ENCODE peak calls at places on chromosomes 5 and 9, in six cellular contexts. A is GM23248, Q is sigmoid colon, Z is PC-3, W is adrenal gland, R is neuronal stem cell. F is an unnamed sample. For H3K36me3, the result is how much of the 10 kb centered on the place peaks cover.

GRCh38 chr5:138685052-138685755 is 68.0 kb upstream of the CTNNA1 start:
- DNase-seq in R (no peak), A (peak), W (peak), Q (no peak), Z (no peak), F (peak)

GRCh38 chr5:97986069-97986468 is 787.4 kb upstream of the RGMB start:
- DNase-seq in R (no peak), W (no peak), Z (peak), A (peak), Q (no peak), F (peak)

GRCh38 chr5:177301503-177302165 is 1.9 kb downstream of the RAB24 start:
- DNase-seq in R (no peak), Z (peak), W (peak), A (peak), Q (peak), F (peak)

GRCh38 chr9:113999256-114000062 is 78.6 kb downstream of the AMBP start:
- DNase-seq in Q (no peak), Z (no peak), W (no peak), R (no peak), A (peak), F (no peak)

GRCh38 chr9:109971226-109971625 is 191.2 kb downstream of the PALM2AKAP2 start:
- DNase-seq in Z (no peak), W (no peak), A (no peak), Q (no peak), R (no peak), F (peak)

GRCh38 chr5:122014232-122014940 is 52.6 kb downstream of the SRFBP1 start:
- DNase-seq in A (peak), Q (no peak), Z (no peak), W (no peak), R (no peak), F (no peak)

GRCh38 chr5:166428264-166428663 is 1863.2 kb upstream of the WWC1 start:
- DNase-seq in Z (no peak), R (peak), A (no peak), Q (no peak), W (no peak), F (no peak)

GRCh38 chr9:89579741-89580395 is 24.9 kb upstream of the GADD45G start:
- DNase-seq in Z (no peak), A (no peak), W (no peak), R (no peak), Q (no peak), F (no peak)

GRCh38 chr5:90446961-90447360 is 27.6 kb downstream of the MBLAC2 start:
- DNase-seq in Q (no peak), Z (no peak), R (no peak), A (peak), W (no peak), F (no peak)

GRCh38 chr5:147949711-147950573 is 43.6 kb upstream of the C5orf46 start:
- DNase-seq in A (peak), R (peak), W (no peak), Z (peak), Q (no peak), F (peak)

GRCh38 chr5:127074466-127074865 is 1.2 kb upstream of the C5orf63 start:
- DNase-seq in Z (no peak), W (no peak), Q (no peak), R (no peak), A (no peak), F (no peak)

GRCh38 chr5:163760498-163760897 is 255.1 kb downstream of the MAT2B start:
- DNase-seq in Z (peak), A (peak), R (no peak), Q (no peak), W (no peak), F (peak)

GRCh38 chr5:170630711-170631141 is 126.9 kb downstream of the KCNIP1 start:
- DNase-seq in Q (no peak), A (peak), R (no peak), Z (no peak), W (no peak), F (no peak)

GRCh38 chr5:125327676-125328075 is 581.2 kb upstream of the ZNF608 start:
- DNase-seq in R (no peak), Z (no peak), A (no peak), W (no peak), Q (no peak), F (no peak)

GRCh38 chr9:113593682-113594281 is 130.3 kb downstream of the RGS3 start:
- DNase-seq in Z (peak), A (peak), W (peak), Q (peak), R (peak), F (peak)

GRCh38 chr5:169494383-169495251 is 89.0 kb upstream of the SPDL1 start:
- DNase-seq in R (no peak), A (peak), W (no peak), Z (no peak), Q (peak), F (no peak)

GRCh38 chr5:160524827-160525226 is 103.2 kb downstream of the PTTG1 start:
- DNase-seq in R (no peak), W (no peak), Q (no peak), A (no peak), Z (no peak), F (no peak)

GRCh38 chr5:96743065-96743768 is 64.5 kb downstream of the ERAP1 start:
- DNase-seq in Q (peak), W (no peak), R (no peak), A (peak), Z (peak), F (peak)

GRCh38 chr5:125868035-125868434 is 555.2 kb upstream of the GRAMD2B start:
- DNase-seq in W (no peak), Q (no peak), R (no peak), Z (no peak), A (peak), F (peak)

GRCh38 chr5:133662578-133662977 is 50.2 kb upstream of the FSTL4 start:
- DNase-seq in Z (peak), R (no peak), A (no peak), Q (no peak), W (no peak), F (peak)

GRCh38 chr9:105511486-105511885 is 46.4 kb upstream of the FKTN start:
- DNase-seq in W (no peak), R (no peak), Z (no peak), A (no peak), Q (no peak), F (no peak)
- H3K36me3 ChIP-seq in W (under half), R (half or more), Z (under half), A (under half), Q (under half), F (under half)

DNA sequence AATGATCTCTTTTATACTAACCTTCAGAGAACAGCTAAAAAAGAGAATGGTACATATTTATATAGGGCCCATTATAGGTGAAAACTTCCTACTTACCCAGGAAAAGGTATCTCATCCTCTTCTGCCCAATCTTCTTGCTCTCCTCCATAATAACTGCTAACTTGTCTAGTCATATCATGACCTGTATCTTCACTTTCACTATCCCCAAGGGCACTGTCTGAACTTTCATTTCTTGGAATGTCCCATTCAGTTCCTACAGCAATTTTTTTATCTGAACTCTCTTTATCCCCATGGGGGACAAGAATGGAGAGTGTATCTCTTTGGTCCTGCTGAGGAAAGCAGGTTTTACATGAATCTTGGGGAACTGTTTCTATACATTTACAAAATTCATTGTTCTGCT is 36.4 kb upstream of the RAPGEF6 start:
- DNase-seq in Z (no peak), W (no peak), R (no peak), A (peak), Q (no peak), F (no peak)
- H3K36me3 ChIP-seq in Z (under half), W (under half), R (half or more), A (under half), Q (under half), F (under half)

DNA sequence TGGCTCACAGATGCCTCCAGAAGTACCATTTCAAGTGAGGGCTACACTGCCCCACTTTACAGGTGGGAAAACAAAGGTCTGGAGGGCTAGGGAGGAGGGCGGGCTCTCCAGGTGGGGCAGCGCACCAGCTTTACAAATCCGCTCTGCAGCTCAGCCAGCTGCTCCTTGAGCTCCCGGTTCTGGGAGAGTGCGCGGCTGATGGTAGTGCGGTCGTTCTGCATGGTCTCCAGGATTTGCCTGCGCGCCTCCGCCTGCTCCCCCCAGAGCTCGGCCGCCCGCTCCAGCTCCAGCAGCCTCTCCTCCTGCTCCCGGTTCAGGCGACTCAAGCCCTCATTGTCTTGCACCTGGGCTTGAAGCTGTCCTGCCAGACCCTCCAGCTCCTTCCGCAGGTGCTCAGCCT is 15.5 kb downstream of the GOLGA2 start:
- DNase-seq in A (no peak), W (no peak), R (no peak), Z (no peak), Q (no peak), F (no peak)
- H3K36me3 ChIP-seq in A (under half), W (half or more), R (half or more), Z (under half), Q (under half), F (under half)

GRCh38 chr9:72150653-72151052 is 1.4 kb downstream of the GDA start:
- DNase-seq in A (no peak), Z (no peak), R (no peak), Q (no peak), W (no peak), F (no peak)
- H3K36me3 ChIP-seq in A (under half), Z (under half), R (under half), Q (under half), W (under half), F (under half)

GRCh38 chr5:149315753-149316152 is 29.5 kb upstream of the GRPEL2 start:
- DNase-seq in R (no peak), Q (no peak), A (no peak), W (no peak), Z (no peak), F (no peak)
- H3K36me3 ChIP-seq in R (under half), Q (under half), A (under half), W (under half), Z (under half), F (under half)

DNA sequence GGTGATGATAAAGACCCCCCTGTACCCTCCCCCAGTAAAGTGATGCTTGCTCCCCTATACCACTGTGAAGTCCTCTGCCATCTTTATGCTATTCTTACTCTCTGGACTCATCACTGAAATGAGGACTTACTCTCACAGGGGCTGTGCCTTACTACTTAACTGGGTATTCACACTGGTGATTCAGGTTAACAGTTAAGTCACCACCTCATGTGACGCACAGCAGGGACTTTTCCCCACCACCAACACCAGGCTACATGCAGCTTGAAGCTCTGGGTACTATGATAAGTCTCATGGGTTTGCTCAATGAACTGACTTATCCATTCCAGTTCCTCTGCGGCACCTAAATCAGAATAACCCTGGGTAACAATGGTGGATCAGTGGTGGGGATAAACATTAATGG is 163.7 kb downstream of the ELAVL2 start:
- DNase-seq in Q (no peak), A (no peak), Z (no peak), W (no peak), R (no peak), F (no peak)
- H3K36me3 ChIP-seq in Q (under half), A (under half), Z (under half), W (under half), R (half or more), F (under half)

DNA sequence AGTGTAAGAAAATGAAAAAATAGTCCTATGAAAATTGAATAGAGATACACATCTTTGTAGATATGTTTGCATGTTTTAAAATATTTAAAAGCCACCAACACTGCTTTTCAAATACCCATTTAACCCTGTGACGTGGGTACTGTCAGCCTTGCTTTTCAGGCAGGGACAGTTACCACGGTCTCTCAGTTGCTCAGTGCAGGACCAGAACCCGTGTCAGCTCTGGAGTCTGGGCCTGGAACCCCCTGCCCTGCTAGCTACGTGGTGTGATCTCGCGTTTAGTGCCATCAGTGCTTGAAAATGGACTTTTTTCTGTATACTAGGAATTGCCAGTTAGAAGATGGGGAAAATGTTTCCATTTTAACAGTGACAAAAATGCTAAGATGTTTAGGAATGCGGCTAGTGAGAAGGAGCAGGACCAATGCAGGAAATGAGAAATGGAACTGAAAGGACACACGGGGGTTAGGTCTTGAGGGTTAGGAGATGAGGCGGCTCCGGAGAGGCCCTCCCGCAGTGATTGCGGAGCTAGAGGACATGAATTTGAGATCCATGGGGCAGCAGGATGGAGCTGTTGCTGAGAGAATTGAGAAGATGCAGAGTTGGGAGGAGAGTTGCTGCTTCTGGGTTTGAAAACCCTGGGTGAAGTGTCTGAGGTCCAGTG is 13.7 kb downstream of the RNU6ATAC start:
- DNase-seq in W (no peak), Z (no peak), A (no peak), Q (no peak), R (no peak), F (no peak)
- H3K36me3 ChIP-seq in W (half or more), Z (under half), A (under half), Q (under half), R (half or more), F (under half)

F was measured in bronchial epithelial cell.